ENCODE peak calls at places on chromosomes 11 and 22, in ten cellular contexts. O is H1, Z is body of pancreas, I is tibial nerve, V is osteoblast, T is cardiac muscle cell, P is PC-3, Q is left ventricle myocardium inferior, Y is brain microvascular endothelial cell, H is bronchial epithelial cell. M is an unnamed sample. For H3K36me3, the result is how much of the 10 kb centered on the place peaks cover.

GRCh38 chr11:66745356-66746235 is 16.6 kb upstream of the SPTBN2 start:
- DNase-seq in O (no peak), Z (peak), I (no peak), V (peak), T (no peak), P (peak), Q (no peak), Y (no peak), H (peak), M (peak)

GRCh38 chr11:92941676-92942571 is 27.5 kb upstream of the MTNR1B start:
- DNase-seq in O (no peak), Z (peak), I (no peak), V (peak), T (peak), P (peak), Q (no peak), Y (peak), H (peak), M (no peak)

GRCh38 chr11:124068711-124069110 is 27.6 kb upstream of the OR10G7 start:
- DNase-seq in O (no peak), Z (no peak), I (no peak), V (no peak), T (no peak), P (no peak), Q (no peak), Y (no peak), H (no peak), M (no peak)

GRCh38 chr11:29321293-29322132 is 695.3 kb downstream of the KCNA4 start:
- DNase-seq in O (no peak), Z (no peak), I (no peak), V (no peak), T (no peak), P (peak), Q (no peak), Y (peak), H (peak), M (no peak)

GRCh38 chr22:49036513-49036912 is 791.2 kb downstream of the BRD1 start:
- DNase-seq in O (no peak), Z (no peak), I (no peak), V (peak), T (no peak), P (no peak), Q (no peak), Y (no peak), H (no peak), M (no peak)

GRCh38 chr11:47271961-47272661 is 2.2 kb downstream of the MADD start:
- DNase-seq in O (no peak), Z (peak), I (no peak), V (no peak), T (peak), P (no peak), Q (peak), Y (no peak), H (no peak), M (no peak)

GRCh38 chr11:18706330-18707243 is 8.0 kb downstream of the TMEM86A start:
- DNase-seq in O (no peak), Z (peak), I (no peak), V (peak), T (peak), P (no peak), Q (peak), Y (no peak), H (peak), M (peak)

GRCh38 chr22:49564666-49565515 is 262.8 kb downstream of the BRD1 start:
- DNase-seq in O (no peak), Z (no peak), I (no peak), V (peak), T (no peak), P (no peak), Q (no peak), Y (no peak), H (no peak), M (peak)

GRCh38 chr11:122105009-122105828 is 10.8 kb downstream of the BLID start:
- DNase-seq in O (no peak), Z (no peak), I (no peak), V (no peak), T (no peak), P (peak), Q (no peak), Y (no peak), H (no peak), M (no peak)

GRCh38 chr11:64444838-64445441 is 86.0 kb downstream of the RPS6KA4 start:
- DNase-seq in O (no peak), Z (peak), I (no peak), V (peak), T (no peak), P (peak), Q (no peak), Y (peak), H (peak), M (no peak)

GRCh38 chr22:41368543-41368817 is 13.3 kb upstream of the TEF start:
- DNase-seq in O (no peak), Z (no peak), I (no peak), V (peak), T (no peak), P (no peak), Q (no peak), Y (no peak), H (no peak), M (no peak)

GRCh38 chr22:41366323-41367014 is 15.3 kb upstream of the TEF start:
- DNase-seq in O (no peak), Z (no peak), I (no peak), V (peak), T (no peak), P (no peak), Q (no peak), Y (no peak), H (no peak), M (no peak)

GRCh38 chr22:41367680-41368542 is 13.8 kb upstream of the TEF start:
- DNase-seq in O (no peak), Z (peak), I (no peak), V (peak), T (no peak), P (no peak), Q (peak), Y (no peak), H (peak), M (peak)

GRCh38 chr22:41365425-41365824 is 16.3 kb upstream of the TEF start:
- DNase-seq in O (no peak), Z (peak), I (no peak), V (peak), T (no peak), P (no peak), Q (no peak), Y (no peak), H (no peak), M (no peak)

DNA sequence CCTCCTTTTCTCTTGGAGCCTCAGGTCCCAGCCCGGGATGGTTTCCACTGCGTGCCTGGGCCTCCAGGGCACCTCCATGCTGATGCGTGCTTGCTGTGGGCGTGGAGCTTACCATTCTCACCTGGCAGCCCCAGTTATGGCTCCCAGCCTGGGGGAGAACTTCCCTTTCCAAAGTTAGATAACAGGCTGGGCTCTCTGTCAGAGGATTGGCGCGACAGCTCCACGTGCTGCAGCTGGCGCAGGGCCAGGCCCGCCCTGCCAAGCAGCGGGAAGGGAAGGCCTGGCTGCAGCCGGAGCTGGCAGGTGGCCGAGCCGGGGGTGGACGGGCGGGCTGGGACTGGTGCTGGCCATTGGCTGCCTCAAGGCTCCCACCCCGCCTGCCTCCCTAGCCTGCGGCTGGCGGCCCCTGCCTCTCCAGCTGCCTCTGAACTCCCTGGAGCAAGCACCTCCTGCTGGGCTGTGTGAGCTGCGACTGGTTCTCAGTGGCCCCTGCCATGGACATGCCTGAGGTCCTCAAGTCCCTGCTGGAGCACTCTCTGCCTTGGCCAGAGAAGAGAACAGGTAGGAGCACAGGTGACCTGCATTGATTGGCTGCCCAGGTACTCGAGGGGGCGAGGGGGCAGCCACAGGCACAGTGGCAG is 14.6 kb upstream of the TEF start:
- DNase-seq in O (no peak), Z (peak), I (peak), V (peak), T (peak), P (peak), Q (peak), Y (peak), H (peak), M (peak)
- TF ChIP-seq CTCF in O (no peak), Z (peak), I (peak), V (peak), T (peak), P (peak), Q (peak), Y (peak), H (peak), M (peak)

DNA sequence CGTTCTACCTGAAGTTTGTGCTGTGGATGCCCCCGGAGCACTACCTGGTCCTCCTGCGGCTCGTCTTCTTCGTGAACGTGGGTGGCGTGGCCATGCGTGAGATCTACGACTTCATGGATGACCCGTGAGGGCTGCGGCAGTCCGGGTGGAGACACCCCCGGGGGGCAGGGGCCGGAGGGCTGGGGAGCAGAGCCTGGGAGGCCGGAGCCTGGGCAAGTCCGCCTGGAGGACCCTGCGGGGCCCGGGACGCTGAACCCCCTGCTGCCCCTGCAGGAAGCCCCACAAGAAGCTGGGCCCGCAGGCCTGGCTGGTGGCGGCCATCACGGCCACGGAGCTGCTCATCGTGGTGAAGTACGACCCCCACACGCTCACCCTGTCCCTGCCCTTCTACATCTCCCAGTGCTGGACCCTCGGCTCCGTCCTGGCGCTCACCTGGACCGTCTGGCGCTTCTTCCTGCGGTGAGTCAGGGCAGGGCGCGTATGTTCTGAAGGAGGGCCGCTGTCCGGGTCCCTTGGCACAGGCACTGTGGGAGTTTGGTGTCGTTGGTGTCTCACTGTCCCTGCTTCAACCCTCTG is 17.3 kb downstream of the RNH1 start:
- DNase-seq in O (no peak), Z (no peak), I (no peak), V (peak), T (no peak), P (no peak), Q (no peak), Y (no peak), H (no peak), M (peak)
- H3K36me3 ChIP-seq in O (under half), Z (under half), I (under half), V (under half), T (under half), P (under half), Q (half or more), Y (under half), H (under half), M (under half)

GRCh38 chr22:24400037-24400725 is 27.2 kb upstream of the ADORA2A start:
- DNase-seq in O (no peak), Z (no peak), I (no peak), V (no peak), T (no peak), P (no peak), Q (no peak), Y (no peak), H (no peak), M (no peak)

GRCh38 chr22:24400726-24401596 is 26.4 kb upstream of the ADORA2A start:
- DNase-seq in O (no peak), Z (no peak), I (no peak), V (peak), T (no peak), P (no peak), Q (no peak), Y (no peak), H (peak), M (no peak)

GRCh38 chr22:24404561-24405275 is 22.7 kb upstream of the ADORA2A start:
- DNase-seq in O (no peak), Z (no peak), I (no peak), V (peak), T (no peak), P (no peak), Q (no peak), Y (no peak), H (no peak), M (no peak)

GRCh38 chr22:24402460-24403192 is 24.8 kb upstream of the ADORA2A start:
- DNase-seq in O (no peak), Z (peak), I (no peak), V (peak), T (peak), P (peak), Q (peak), Y (peak), H (peak), M (peak)

DNA sequence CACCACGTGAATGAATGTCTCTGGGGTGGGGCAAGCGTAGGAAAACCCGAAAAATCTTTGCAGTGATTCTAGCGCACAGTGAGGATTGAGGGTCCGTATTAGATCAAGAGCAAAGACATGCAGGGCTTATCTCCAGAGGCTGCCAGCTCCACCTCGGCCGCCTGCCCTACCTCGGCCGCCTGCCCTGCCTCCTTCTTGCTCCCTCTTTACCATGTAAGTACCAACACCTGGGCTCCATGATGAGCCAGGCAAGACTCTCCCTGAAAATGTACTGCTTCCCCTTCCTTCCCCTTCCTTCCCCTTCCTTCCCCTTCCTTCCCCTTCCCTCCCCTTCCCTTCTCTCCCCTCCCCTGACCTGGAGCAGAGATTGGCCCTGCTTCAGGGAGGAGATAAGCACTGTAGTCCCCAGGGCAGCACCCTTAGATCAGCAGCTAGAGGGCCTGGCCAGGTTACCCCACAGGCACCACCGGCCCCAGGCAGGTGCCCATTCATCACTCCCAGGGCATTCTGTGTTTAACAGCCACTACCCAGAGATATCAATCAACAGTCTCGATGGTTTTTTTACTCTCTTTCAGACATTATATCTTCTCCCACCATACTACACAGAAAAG is 25.5 kb upstream of the ADORA2A start:
- DNase-seq in O (no peak), Z (no peak), I (no peak), V (peak), T (no peak), P (no peak), Q (no peak), Y (no peak), H (no peak), M (peak)
- TF ChIP-seq CTCF in O (no peak), Z (no peak), I (no peak), V (no peak), T (no peak), P (no peak), Q (no peak), Y (no peak), H (no peak), M (no peak)

GRCh38 chr11:120442031-120442430 is 69.5 kb upstream of the GRIK4 start:
- DNase-seq in O (no peak), Z (no peak), I (no peak), V (peak), T (no peak), P (no peak), Q (no peak), Y (no peak), H (no peak), M (no peak)
- H3K36me3 ChIP-seq in O (under half), Z (under half), I (under half), V (half or more), T (half or more), P (under half), Q (half or more), Y (under half), H (under half), M (under half)

GRCh38 chr11:73359930-73360742 is 16.1 kb upstream of the RELT start:
- DNase-seq in O (no peak), Z (peak), I (no peak), V (peak), T (peak), P (peak), Q (no peak), Y (peak), H (no peak), M (no peak)
- TF ChIP-seq CTCF in O (peak), Z (peak), I (no peak), V (peak), T (peak), P (peak), Q (peak), Y (peak), H (peak), M (no peak)

M was measured in kidney.